ENCODE peak calls at places on chromosome 15, in eight cellular contexts. G is glutamatergic neuron, B is NCI-H1092 treated with DMSO at 0.1 percent for 48 hours, T is dorsolateral prefrontal cortex, I is iPS DF 6.9, C is tibial artery, F is left colon, P is HEK293T. R is an unnamed sample.

GRCh38 chr15:39363761-39364586 is 216.9 kb upstream of the THBS1 start:
- DNase-seq in G (no peak), B (no peak), T (no peak), I (no peak), C (no peak), F (no peak), P (no peak), R (no peak)

GRCh38 chr15:55846108-55846707 is 103.3 kb upstream of the PRTG start:
- DNase-seq in G (no peak), B (peak), T (no peak), I (peak), C (no peak), F (peak), P (peak), R (peak)

GRCh38 chr15:77724649-77725048 is 91.9 kb upstream of the LINGO1 start:
- DNase-seq in G (no peak), B (no peak), T (no peak), I (no peak), C (no peak), F (no peak), P (no peak), R (no peak)

GRCh38 chr15:48992545-48992944 is 28.8 kb upstream of the SHC4 start:
- DNase-seq in G (no peak), B (no peak), T (no peak), I (no peak), C (no peak), F (no peak), P (no peak), R (no peak)

GRCh38 chr15:85339976-85340665 is 40.3 kb upstream of the AKAP13 start:
- DNase-seq in G (no peak), B (no peak), T (no peak), I (no peak), C (no peak), F (no peak), P (no peak), R (no peak)

GRCh38 chr15:73650387-73651126 is 17.4 kb upstream of the NPTN start:
- DNase-seq in G (no peak), B (no peak), T (no peak), I (no peak), C (no peak), F (no peak), P (no peak), R (no peak)

GRCh38 chr15:64599226-64599625 is 138.8 kb downstream of the ZNF609 start:
- DNase-seq in G (no peak), B (no peak), T (no peak), I (no peak), C (no peak), F (no peak), P (no peak), R (no peak)

GRCh38 chr15:37678124-37678523 is 256.3 kb upstream of the TMCO5A start:
- DNase-seq in G (no peak), B (no peak), T (no peak), I (no peak), C (no peak), F (no peak), P (no peak), R (no peak)

GRCh38 chr15:69346112-69346511 is 47.4 kb downstream of the PAQR5 start:
- DNase-seq in G (no peak), B (no peak), T (no peak), I (no peak), C (no peak), F (no peak), P (no peak), R (no peak)

GRCh38 chr15:41013698-41014414 is 60.6 kb downstream of the CHAC1 start:
- DNase-seq in G (no peak), B (no peak), T (no peak), I (no peak), C (no peak), F (no peak), P (no peak), R (no peak)

GRCh38 chr15:88684345-88684744 is 45.5 kb downstream of the ISG20 start:
- DNase-seq in G (no peak), B (no peak), T (no peak), I (no peak), C (no peak), F (no peak), P (no peak), R (no peak)

GRCh38 chr15:92527197-92527596 is 128.4 kb downstream of the FAM174B start:
- DNase-seq in G (no peak), B (no peak), T (no peak), I (no peak), C (peak), F (peak), P (no peak), R (no peak)

GRCh38 chr15:45064386-45064785 is 41.4 kb downstream of the SORD start:
- DNase-seq in G (no peak), B (no peak), T (no peak), I (no peak), C (no peak), F (no peak), P (no peak), R (no peak)

GRCh38 chr15:101536875-101537405 is 47.4 kb upstream of the PCSK6 start:
- DNase-seq in G (no peak), B (no peak), T (no peak), I (no peak), C (no peak), F (no peak), P (no peak), R (no peak)

GRCh38 chr15:40379853-40380252 is 2.7 kb upstream of the KNSTRN start:
- DNase-seq in G (no peak), B (no peak), T (no peak), I (no peak), C (peak), F (no peak), P (no peak), R (no peak)

GRCh38 chr15:71635735-71636134 is 174.6 kb upstream of the NR2E3 start:
- DNase-seq in G (no peak), B (no peak), T (no peak), I (no peak), C (no peak), F (no peak), P (no peak), R (no peak)

GRCh38 chr15:91890614-91891013 is 37.1 kb downstream of the SLCO3A1 start:
- DNase-seq in G (no peak), B (no peak), T (no peak), I (no peak), C (no peak), F (no peak), P (no peak), R (no peak)

GRCh38 chr15:37083610-37084009 is 16.7 kb downstream of the MEIS2 start:
- DNase-seq in G (no peak), B (no peak), T (no peak), I (no peak), C (no peak), F (no peak), P (no peak), R (no peak)

GRCh38 chr15:88258021-88258641 is 1.6 kb upstream of the NTRK3 start:
- DNase-seq in G (peak), B (no peak), T (peak), I (peak), C (peak), F (no peak), P (peak), R (no peak)

GRCh38 chr15:45199136-45199810 is 11.5 kb upstream of the SHF start:
- DNase-seq in G (no peak), B (peak), T (no peak), I (no peak), C (no peak), F (peak), P (no peak), R (peak)

GRCh38 chr15:31489801-31490646 is 163.4 kb downstream of the KLF13 start:
- DNase-seq in G (no peak), B (peak), T (no peak), I (no peak), C (no peak), F (no peak), P (peak), R (peak)

GRCh38 chr15:62985768-62986167 is 56.8 kb upstream of the TPM1 start:
- DNase-seq in G (no peak), B (no peak), T (no peak), I (no peak), C (no peak), F (no peak), P (no peak), R (no peak)

GRCh38 chr15:46126581-46126980 is 491.8 kb downstream of the SQOR start:
- DNase-seq in G (no peak), B (no peak), T (no peak), I (no peak), C (no peak), F (no peak), P (no peak), R (no peak)

GRCh38 chr15:90603893-90604292 is 74.2 kb downstream of the CRTC3 start:
- DNase-seq in G (no peak), B (no peak), T (no peak), I (no peak), C (no peak), F (peak), P (no peak), R (no peak)

GRCh38 chr15:33468740-33469139 is 158.0 kb downstream of the RYR3 start:
- DNase-seq in G (no peak), B (no peak), T (no peak), I (no peak), C (no peak), F (no peak), P (no peak), R (no peak)

GRCh38 chr15:68187559-68187958 is 17.6 kb downstream of the CALML4 start:
- DNase-seq in G (no peak), B (peak), T (peak), I (no peak), C (no peak), F (no peak), P (no peak), R (no peak)

GRCh38 chr15:29089731-29090616 is 179.6 kb downstream of the NSMCE3 start:
- DNase-seq in G (no peak), B (no peak), T (no peak), I (no peak), C (no peak), F (no peak), P (no peak), R (no peak)